ENCODE peak calls at places on chromosomes 1 and 21, in seven cellular contexts. X is mammary epithelial cell; C is cardiac fibroblast; G is testis; I is tibial nerve; Q is GM23338; W is CD8-positive, alpha-beta T cell. R is an unnamed sample.

GRCh38 chr1:85406887-85407593 is 57.9 kb downstream of the DDAH1 start:
- DNase-seq in X (peak), C (peak), G (peak), I (no peak), Q (no peak), W (no peak), R (no peak)

GRCh38 chr1:33256335-33256700 is at the start of gene ZNF362:
- DNase-seq in X (peak), C (peak), G (peak), I (no peak), Q (peak), W (peak), R (peak)

GRCh38 chr21:41622201-41622600 is 114.2 kb upstream of the TMPRSS2 start:
- DNase-seq in X (no peak), C (no peak), G (no peak), I (no peak), Q (no peak), W (no peak), R (no peak)

GRCh38 chr1:59368007-59368670 is 71.2 kb downstream of the FGGY start:
- DNase-seq in X (no peak), C (no peak), G (no peak), I (no peak), Q (no peak), W (no peak), R (no peak)

GRCh38 chr1:17696417-17697301 is 58.5 kb upstream of the ACTL8 start:
- DNase-seq in X (peak), C (peak), G (peak), I (no peak), Q (peak), W (no peak), R (no peak)

GRCh38 chr1:19006837-19007271 is 50.4 kb upstream of the IFFO2 start:
- DNase-seq in X (no peak), C (peak), G (no peak), I (no peak), Q (no peak), W (no peak), R (no peak)

GRCh38 chr1:19349999-19350398 is 37.9 kb downstream of the SLC66A1 start:
- DNase-seq in X (no peak), C (no peak), G (no peak), I (no peak), Q (no peak), W (no peak), R (no peak)

GRCh38 chr1:29415156-29415830 is 179.0 kb downstream of the PTPRU start:
- DNase-seq in X (peak), C (no peak), G (no peak), I (no peak), Q (peak), W (no peak), R (no peak)

GRCh38 chr1:156813750-156814570 is 2.7 kb downstream of the SH2D2A start:
- DNase-seq in X (no peak), C (peak), G (peak), I (peak), Q (peak), W (peak), R (peak)

GRCh38 chr1:12618661-12619395 is 818 bp upstream of the DHRS3 start:
- DNase-seq in X (peak), C (peak), G (peak), I (peak), Q (peak), W (peak), R (no peak)

GRCh38 chr1:244112046-244112445 is 61.0 kb downstream of the ZBTB18 start:
- DNase-seq in X (no peak), C (no peak), G (no peak), I (no peak), Q (no peak), W (no peak), R (no peak)

GRCh38 chr1:78101514-78101913 is 55.7 kb downstream of the GIPC2 start:
- DNase-seq in X (peak), C (peak), G (peak), I (no peak), Q (peak), W (no peak), R (no peak)

GRCh38 chr1:149888160-149888998 is 11.0 kb upstream of the BOLA1 start:
- DNase-seq in X (peak), C (peak), G (peak), I (peak), Q (peak), W (peak), R (peak)

GRCh38 chr1:172708452-172708851 is 49.5 kb downstream of the FASLG start:
- DNase-seq in X (no peak), C (no peak), G (no peak), I (no peak), Q (no peak), W (no peak), R (no peak)

GRCh38 chr1:108644984-108645383 is 15.9 kb downstream of the HENMT1 start:
- DNase-seq in X (no peak), C (no peak), G (no peak), I (no peak), Q (no peak), W (peak), R (no peak)

GRCh38 chr21:15060776-15061175 is 4.0 kb downstream of the NRIP1 start:
- DNase-seq in X (peak), C (no peak), G (no peak), I (no peak), Q (no peak), W (no peak), R (no peak)

GRCh38 chr1:119404736-119405135 is 10.2 kb upstream of the HSD3B2 start:
- DNase-seq in X (no peak), C (no peak), G (no peak), I (no peak), Q (no peak), W (no peak), R (no peak)

GRCh38 chr1:232468249-232468648 is 161.7 kb downstream of the SIPA1L2 start:
- DNase-seq in X (no peak), C (no peak), G (no peak), I (no peak), Q (peak), W (no peak), R (no peak)

GRCh38 chr1:19338323-19338762 is 26.2 kb downstream of the SLC66A1 start:
- DNase-seq in X (peak), C (peak), G (peak), I (no peak), Q (peak), W (no peak), R (no peak)

GRCh38 chr21:42986125-42986783 is 11.9 kb downstream of the PKNOX1 start:
- DNase-seq in X (no peak), C (no peak), G (no peak), I (no peak), Q (no peak), W (no peak), R (no peak)

GRCh38 chr1:151981178-151981525 is 12.5 kb downstream of the S100A10 start:
- DNase-seq in X (no peak), C (no peak), G (no peak), I (no peak), Q (no peak), W (no peak), R (no peak)

GRCh38 chr1:208523007-208523406 is 278.8 kb upstream of the PLXNA2 start:
- DNase-seq in X (no peak), C (no peak), G (no peak), I (no peak), Q (no peak), W (no peak), R (no peak)

GRCh38 chr1:50148142-50148923 is 39.6 kb downstream of the ELAVL4 start:
- DNase-seq in X (no peak), C (no peak), G (no peak), I (no peak), Q (no peak), W (no peak), R (no peak)

GRCh38 chr1:227994632-227995300 is 12.0 kb upstream of the WNT3A start:
- DNase-seq in X (no peak), C (no peak), G (no peak), I (no peak), Q (no peak), W (no peak), R (no peak)

GRCh38 chr1:154344977-154345837 is 19.9 kb downstream of the ATP8B2 start:
- DNase-seq in X (no peak), C (peak), G (peak), I (no peak), Q (peak), W (peak), R (no peak)

GRCh38 chr1:59412705-59413326 is 115.9 kb downstream of the FGGY start:
- DNase-seq in X (no peak), C (no peak), G (no peak), I (no peak), Q (no peak), W (no peak), R (no peak)

GRCh38 chr1:5667513-5668325 is 324.5 kb downstream of the NPHP4 start:
- DNase-seq in X (no peak), C (no peak), G (peak), I (no peak), Q (no peak), W (no peak), R (no peak)

GRCh38 chr1:17948594-17948993 is 159.0 kb upstream of the IGSF21 start:
- DNase-seq in X (no peak), C (no peak), G (no peak), I (no peak), Q (no peak), W (no peak), R (no peak)

GRCh38 chr21:33075128-33075527 is 5.2 kb downstream of the OLIG1 start:
- DNase-seq in X (no peak), C (no peak), G (no peak), I (no peak), Q (peak), W (no peak), R (no peak)

GRCh38 chr1:118958937-118959631 is 29.1 kb downstream of the TBX15 start:
- DNase-seq in X (no peak), C (no peak), G (no peak), I (no peak), Q (no peak), W (no peak), R (no peak)

GRCh38 chr1:172761581-172762025 is 102.7 kb downstream of the FASLG start:
- DNase-seq in X (peak), C (peak), G (no peak), I (no peak), Q (no peak), W (no peak), R (no peak)

GRCh38 chr1:21734526-21734925 is 48.4 kb downstream of the USP48 start:
- DNase-seq in X (peak), C (no peak), G (no peak), I (no peak), Q (no peak), W (no peak), R (no peak)

GRCh38 chr1:178417858-178418257 is 78.9 kb downstream of the CLEC20A start:
- DNase-seq in X (peak), C (peak), G (no peak), I (no peak), Q (no peak), W (no peak), R (no peak)

GRCh38 chr1:208516780-208517179 is 272.6 kb upstream of the PLXNA2 start:
- DNase-seq in X (no peak), C (no peak), G (no peak), I (no peak), Q (no peak), W (no peak), R (no peak)

GRCh38 chr1:32761253-32761877 is 55.8 kb downstream of the YARS1 start:
- DNase-seq in X (peak), C (peak), G (no peak), I (no peak), Q (peak), W (no peak), R (peak)

GRCh38 chr1:204232530-204232929 is 18.7 kb upstream of the GOLT1A start:
- DNase-seq in X (no peak), C (peak), G (no peak), I (no peak), Q (no peak), W (no peak), R (no peak)

GRCh38 chr1:235203428-235203827 is 42.4 kb upstream of the RBM34 start:
- DNase-seq in X (no peak), C (no peak), G (no peak), I (no peak), Q (no peak), W (no peak), R (no peak)

GRCh38 chr21:39441502-39442475 is 3.8 kb downstream of the LCA5L start:
- DNase-seq in X (peak), C (peak), G (no peak), I (no peak), Q (peak), W (peak), R (peak)

DNA sequence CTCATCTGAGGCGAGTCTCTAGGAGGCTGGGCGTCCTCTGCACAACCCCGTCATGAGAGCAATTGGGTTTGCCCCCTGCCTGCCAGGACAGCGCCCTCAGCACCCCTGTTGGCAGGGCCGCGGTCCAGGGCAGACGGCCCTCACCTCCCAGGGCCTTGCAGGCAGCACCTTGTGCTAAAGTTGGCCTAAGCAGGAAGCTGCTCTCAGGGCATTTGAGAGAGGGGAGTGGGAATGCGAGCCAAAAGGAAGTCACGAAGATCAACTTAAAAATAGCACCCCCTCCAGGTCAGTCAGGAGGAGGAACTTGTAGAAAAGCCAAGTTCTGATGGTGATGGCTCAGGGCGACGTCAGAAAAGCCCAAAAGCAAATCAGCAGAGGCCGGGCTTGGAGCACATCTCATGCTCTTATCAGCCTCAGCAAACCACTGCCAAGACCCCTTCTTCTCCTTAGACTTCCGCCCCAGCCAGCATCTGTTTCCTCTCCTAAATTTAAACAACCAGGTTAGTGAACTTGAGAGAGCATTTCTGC is 12.6 kb upstream of the ADORA3 start:
- DNase-seq in X (no peak), C (peak), G (peak), I (no peak), Q (peak), W (no peak), R (peak)
- TF ChIP-seq CTCF in X (no peak), C (peak), G (peak), I (peak), Q (peak), W (peak), R (peak)

GRCh38 chr1:11567244-11568065 is 86.8 kb downstream of the FBXO2 start:
- DNase-seq in X (no peak), C (no peak), G (no peak), I (no peak), Q (no peak), W (no peak), R (no peak)
- TF ChIP-seq CTCF in X (no peak), C (no peak), G (no peak), I (no peak), Q (no peak), W (no peak), R (no peak)

GRCh38 chr1:160115545-160116276 is at the start of gene ATP1A2:
- DNase-seq in X (no peak), C (no peak), G (peak), I (no peak), Q (peak), W (no peak), R (no peak)

GRCh38 chr1:160116277-160117147 is 953 bp downstream of the ATP1A2 start:
- DNase-seq in X (peak), C (peak), G (peak), I (no peak), Q (no peak), W (no peak), R (no peak)

GRCh38 chr1:160114085-160114484 is 1.5 kb upstream of the ATP1A2 start:
- DNase-seq in X (no peak), C (no peak), G (no peak), I (no peak), Q (no peak), W (no peak), R (no peak)

GRCh38 chr1:160112370-160112769 is 3.2 kb upstream of the ATP1A2 start:
- DNase-seq in X (no peak), C (no peak), G (peak), I (no peak), Q (no peak), W (no peak), R (no peak)

GRCh38 chr1:160113407-160113806 is 2.2 kb upstream of the ATP1A2 start:
- DNase-seq in X (no peak), C (no peak), G (no peak), I (no peak), Q (no peak), W (no peak), R (no peak)
- TF ChIP-seq CTCF in X (no peak), C (no peak), G (no peak), I (no peak), Q (no peak), W (no peak), R (no peak)

DNA sequence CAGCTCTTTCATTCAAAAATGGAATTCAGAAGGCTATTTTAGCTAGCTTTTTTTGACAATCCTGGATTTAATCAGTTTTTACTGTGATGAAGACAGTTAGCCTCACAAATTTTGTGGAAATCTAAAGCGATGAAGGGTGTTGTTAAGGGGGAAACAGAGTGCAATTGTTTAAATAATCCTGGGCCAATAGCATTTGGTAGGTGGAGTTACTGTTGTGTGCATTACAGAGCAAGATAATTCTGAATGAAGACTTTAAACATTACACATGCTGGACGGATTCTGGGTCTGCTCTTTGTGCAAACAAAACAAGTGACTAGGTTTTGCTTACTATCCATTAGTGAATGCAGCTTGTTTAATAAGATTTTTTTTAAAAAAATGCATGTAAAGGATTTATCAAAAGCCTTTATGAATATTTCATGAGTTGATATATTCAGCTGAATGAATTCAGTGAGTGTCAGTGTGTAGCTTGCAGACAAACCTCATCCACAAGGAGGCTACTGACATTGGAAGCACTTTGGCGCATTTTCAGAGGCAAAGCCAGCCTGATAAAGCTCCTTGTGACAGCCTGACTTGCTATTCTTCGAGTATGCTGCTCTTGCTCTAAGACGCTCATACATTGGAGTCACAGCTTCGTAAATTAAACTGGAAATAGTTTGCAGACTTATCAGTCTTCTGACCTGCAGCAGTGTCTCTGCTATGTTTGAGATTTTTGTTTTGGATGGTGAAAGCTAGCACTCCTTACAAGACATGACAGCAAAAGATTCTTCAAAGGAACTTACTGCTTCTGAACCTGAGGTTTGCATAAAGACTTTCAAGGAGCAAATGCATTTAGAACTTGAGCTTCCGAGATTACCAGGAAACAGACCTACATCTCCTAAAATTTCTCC is 199.7 kb downstream of the PDE4B start:
- DNase-seq in X (no peak), C (peak), G (no peak), I (no peak), Q (peak), W (no peak), R (no peak)
- TF ChIP-seq CTCF in X (no peak), C (no peak), G (no peak), I (no peak), Q (no peak), W (no peak), R (no peak)

GRCh38 chr1:113389356-113389952 is 861 bp upstream of the MAGI3 start:
- DNase-seq in X (no peak), C (no peak), G (no peak), I (no peak), Q (no peak), W (no peak), R (no peak)

GRCh38 chr1:113389953-113390834 is at the start of gene MAGI3:
- DNase-seq in X (peak), C (peak), G (peak), I (peak), Q (peak), W (peak), R (peak)

GRCh38 chr1:113390871-113391642 is 742 bp downstream of the MAGI3 start:
- DNase-seq in X (peak), C (peak), G (peak), I (peak), Q (peak), W (peak), R (peak)

GRCh38 chr1:113388017-113388620 is 2.2 kb upstream of the MAGI3 start:
- DNase-seq in X (no peak), C (no peak), G (no peak), I (no peak), Q (no peak), W (no peak), R (no peak)

DNA sequence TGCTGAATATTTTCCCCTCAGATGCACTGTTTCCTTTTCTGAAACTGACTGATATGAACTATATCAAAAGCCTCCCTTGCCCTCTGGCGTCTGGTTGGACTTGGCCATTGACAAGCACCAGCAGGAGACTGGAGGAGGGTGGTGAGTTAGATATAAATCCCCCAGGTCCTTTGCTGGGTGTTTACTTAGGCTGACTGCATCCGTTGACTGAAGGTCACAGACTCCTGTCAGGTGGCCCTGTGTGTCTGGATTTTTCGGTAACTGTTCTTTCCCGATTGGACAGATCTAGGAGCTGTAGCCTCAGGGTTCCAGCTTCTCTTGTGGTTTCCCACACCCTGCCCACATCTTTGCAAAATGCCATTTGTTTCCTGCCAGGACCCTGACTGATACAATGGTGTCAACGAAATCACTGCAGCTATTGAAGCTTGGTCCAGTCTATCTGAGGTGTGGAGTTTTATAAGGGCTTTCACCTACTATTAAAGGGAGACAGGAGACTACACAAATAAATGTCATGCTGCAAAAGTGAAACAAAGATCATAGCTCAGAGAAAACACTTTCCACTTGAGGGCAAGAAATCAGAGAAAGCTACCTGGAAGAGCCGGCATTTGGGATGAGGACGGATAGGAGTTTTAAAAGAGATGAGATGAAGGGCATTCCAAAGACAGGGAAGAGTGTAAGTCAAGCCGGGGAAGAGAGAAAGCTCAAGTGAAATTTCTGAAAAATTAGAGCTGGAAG is 1.5 kb upstream of the MAGI3 start:
- DNase-seq in X (peak), C (no peak), G (no peak), I (no peak), Q (no peak), W (no peak), R (peak)
- TF ChIP-seq CTCF in X (peak), C (no peak), G (no peak), I (no peak), Q (no peak), W (no peak), R (no peak)

GRCh38 chr1:180917306-180918065 is 4.8 kb downstream of the KIAA1614 start:
- DNase-seq in X (no peak), C (peak), G (no peak), I (no peak), Q (peak), W (no peak), R (no peak)
- TF ChIP-seq CTCF in X (no peak), C (no peak), G (no peak), I (no peak), Q (peak), W (no peak), R (no peak)